ENCODE peak calls at places on chromosome 4, in eight cellular contexts. One of them, this sample, is unnamed. For H3K9me2, the result is how much of the 10 kb centered on the place peaks cover.

GRCh38 chr4:128573781-128574508 is 235.6 kb upstream of the JADE1 start:
- DNase-seq in MM.1S: no peak
- DNase-seq in SK-N-SH: no peak
- DNase-seq in HCT116: no peak
- DNase-seq in GM23248: peak
- DNase-seq in GM23338: peak
- DNase-seq in hepatocyte: peak
- DNase-seq in PC-3: peak
- DNase-seq in this sample: no peak

GRCh38 chr4:184357783-184358182 is 116.6 kb downstream of the IRF2 start:
- DNase-seq in GM23338: no peak
- DNase-seq in GM23248: no peak
- DNase-seq in PC-3: no peak
- DNase-seq in MM.1S: no peak
- DNase-seq in SK-N-SH: no peak
- DNase-seq in hepatocyte: no peak
- DNase-seq in HCT116: no peak
- DNase-seq in this sample: no peak

GRCh38 chr4:6926681-6927478 is 17.3 kb downstream of the TBC1D14 start:
- DNase-seq in HCT116: no peak
- DNase-seq in GM23338: no peak
- DNase-seq in PC-3: no peak
- DNase-seq in hepatocyte: peak
- DNase-seq in SK-N-SH: no peak
- DNase-seq in MM.1S: no peak
- DNase-seq in GM23248: no peak
- DNase-seq in this sample: no peak

GRCh38 chr4:57668621-57669020 is 558.4 kb upstream of the IGFBP7 start:
- DNase-seq in GM23248: no peak
- DNase-seq in MM.1S: no peak
- DNase-seq in SK-N-SH: no peak
- DNase-seq in PC-3: no peak
- DNase-seq in HCT116: no peak
- DNase-seq in GM23338: peak
- DNase-seq in hepatocyte: peak
- DNase-seq in this sample: no peak

GRCh38 chr4:87375719-87376291 is 15.2 kb downstream of the HSD17B11 start:
- DNase-seq in MM.1S: peak
- DNase-seq in HCT116: peak
- DNase-seq in GM23248: peak
- DNase-seq in SK-N-SH: peak
- DNase-seq in hepatocyte: peak
- DNase-seq in GM23338: peak
- DNase-seq in PC-3: peak
- DNase-seq in this sample: peak

GRCh38 chr4:13988347-13989265 is 361.1 kb upstream of the BOD1L1 start:
- DNase-seq in HCT116: no peak
- DNase-seq in SK-N-SH: no peak
- DNase-seq in GM23338: no peak
- DNase-seq in GM23248: peak
- DNase-seq in PC-3: peak
- DNase-seq in hepatocyte: peak
- DNase-seq in MM.1S: no peak
- DNase-seq in this sample: no peak

GRCh38 chr4:141548791-141549190 is 87.6 kb upstream of the IL15 start:
- DNase-seq in SK-N-SH: no peak
- DNase-seq in MM.1S: no peak
- DNase-seq in GM23248: peak
- DNase-seq in hepatocyte: no peak
- DNase-seq in GM23338: no peak
- DNase-seq in HCT116: no peak
- DNase-seq in PC-3: no peak
- DNase-seq in this sample: no peak

GRCh38 chr4:36609631-36610030 is 328.2 kb downstream of the DTHD1 start:
- DNase-seq in MM.1S: no peak
- DNase-seq in hepatocyte: no peak
- DNase-seq in HCT116: no peak
- DNase-seq in SK-N-SH: no peak
- DNase-seq in GM23338: no peak
- DNase-seq in PC-3: no peak
- DNase-seq in GM23248: no peak
- DNase-seq in this sample: no peak

GRCh38 chr4:73620115-73620792 is at the start of gene RASSF6:
- DNase-seq in PC-3: peak
- DNase-seq in GM23248: no peak
- DNase-seq in SK-N-SH: no peak
- DNase-seq in HCT116: peak
- DNase-seq in MM.1S: peak
- DNase-seq in hepatocyte: peak
- DNase-seq in GM23338: peak
- DNase-seq in this sample: peak

GRCh38 chr4:40939826-40940225 is 190.1 kb downstream of the NSUN7 start:
- DNase-seq in GM23338: no peak
- DNase-seq in MM.1S: no peak
- DNase-seq in SK-N-SH: no peak
- DNase-seq in GM23248: no peak
- DNase-seq in PC-3: no peak
- DNase-seq in hepatocyte: no peak
- DNase-seq in HCT116: no peak
- DNase-seq in this sample: no peak

GRCh38 chr4:40940764-40941163 is 191.0 kb downstream of the NSUN7 start:
- DNase-seq in GM23248: no peak
- DNase-seq in HCT116: no peak
- DNase-seq in GM23338: no peak
- DNase-seq in hepatocyte: no peak
- DNase-seq in SK-N-SH: no peak
- DNase-seq in MM.1S: no peak
- DNase-seq in PC-3: no peak
- DNase-seq in this sample: no peak

GRCh38 chr4:40934671-40935070 is 184.9 kb downstream of the NSUN7 start:
- DNase-seq in PC-3: no peak
- DNase-seq in MM.1S: no peak
- DNase-seq in HCT116: no peak
- DNase-seq in GM23338: peak
- DNase-seq in GM23248: no peak
- DNase-seq in hepatocyte: no peak
- DNase-seq in SK-N-SH: no peak
- DNase-seq in this sample: no peak

GRCh38 chr4:40937140-40937725 is 187.5 kb downstream of the NSUN7 start:
- DNase-seq in PC-3: no peak
- DNase-seq in SK-N-SH: no peak
- DNase-seq in MM.1S: no peak
- DNase-seq in HCT116: no peak
- DNase-seq in GM23248: no peak
- DNase-seq in GM23338: no peak
- DNase-seq in hepatocyte: no peak
- DNase-seq in this sample: no peak

DNA sequence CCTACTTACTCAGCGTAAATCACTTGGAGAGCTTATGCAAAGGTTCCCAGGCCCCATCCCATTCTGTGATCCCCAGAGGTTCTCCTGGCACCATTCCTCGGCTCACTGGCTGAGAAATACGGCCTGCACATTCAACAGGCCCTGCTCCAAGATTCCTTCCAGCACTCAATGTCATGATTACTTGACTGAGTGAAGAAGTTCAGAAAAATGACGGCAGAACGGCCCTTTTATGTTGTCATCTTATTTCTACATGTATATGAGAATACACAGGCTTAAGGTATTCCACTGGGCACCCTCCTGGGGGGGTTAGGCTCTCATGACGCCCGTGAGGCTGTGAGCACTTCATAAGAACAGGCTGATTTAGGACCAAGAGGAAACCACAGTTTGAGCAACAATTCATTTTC is 190.6 kb downstream of the NSUN7 start:
- DNase-seq in GM23248: peak
- DNase-seq in SK-N-SH: no peak
- DNase-seq in PC-3: no peak
- DNase-seq in HCT116: no peak
- DNase-seq in GM23338: no peak
- DNase-seq in MM.1S: no peak
- DNase-seq in hepatocyte: no peak
- DNase-seq in this sample: no peak
- H3K9me2 ChIP-seq in GM23248: under half
- H3K9me2 ChIP-seq in SK-N-SH: under half
- H3K9me2 ChIP-seq in PC-3: under half
- H3K9me2 ChIP-seq in HCT116: under half
- H3K9me2 ChIP-seq in GM23338: under half
- H3K9me2 ChIP-seq in MM.1S: under half
- H3K9me2 ChIP-seq in hepatocyte: under half
- H3K9me2 ChIP-seq in this sample: under half

GRCh38 chr4:18105023-18106011 is 83.8 kb upstream of the LCORL start:
- DNase-seq in PC-3: peak
- DNase-seq in hepatocyte: no peak
- DNase-seq in HCT116: no peak
- DNase-seq in MM.1S: peak
- DNase-seq in GM23338: no peak
- DNase-seq in SK-N-SH: no peak
- DNase-seq in GM23248: no peak
- DNase-seq in this sample: no peak
- H3K27ac ChIP-seq in PC-3: no peak
- H3K27ac ChIP-seq in hepatocyte: no peak
- H3K27ac ChIP-seq in HCT116: no peak
- H3K27ac ChIP-seq in MM.1S: no peak
- H3K27ac ChIP-seq in GM23338: no peak
- H3K27ac ChIP-seq in SK-N-SH: no peak
- H3K27ac ChIP-seq in GM23248: no peak
- H3K27ac ChIP-seq in this sample: no peak

DNA sequence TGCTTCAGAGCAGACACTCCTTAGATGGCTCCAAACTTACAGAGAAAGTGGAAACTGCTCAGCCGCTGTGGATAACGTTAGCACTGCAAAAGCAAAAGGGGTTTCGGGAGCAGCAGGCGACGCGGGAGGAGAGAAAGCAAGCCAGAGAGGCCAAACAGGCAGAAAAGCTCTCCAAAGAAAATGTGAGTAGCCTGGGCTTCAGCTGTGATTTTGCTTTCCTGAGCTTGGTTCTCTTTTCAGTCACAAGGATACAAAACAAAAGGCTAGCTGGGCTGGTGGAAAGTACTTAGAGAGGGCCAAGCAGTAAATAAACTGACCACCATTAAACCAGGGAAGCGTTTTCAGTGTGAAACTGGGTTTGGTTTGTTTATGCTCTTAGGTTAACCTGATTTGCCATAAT is 63.9 kb downstream of the AASDH start:
- DNase-seq in PC-3: no peak
- DNase-seq in MM.1S: no peak
- DNase-seq in HCT116: no peak
- DNase-seq in hepatocyte: no peak
- DNase-seq in SK-N-SH: no peak
- DNase-seq in GM23338: no peak
- DNase-seq in GM23248: no peak
- DNase-seq in this sample: no peak
- TF ChIP-seq EZH2phosphoT487 in PC-3: no peak
- TF ChIP-seq EZH2phosphoT487 in MM.1S: no peak
- TF ChIP-seq EZH2phosphoT487 in HCT116: no peak
- TF ChIP-seq EZH2phosphoT487 in hepatocyte: no peak
- TF ChIP-seq EZH2phosphoT487 in SK-N-SH: no peak
- TF ChIP-seq EZH2phosphoT487 in GM23338: no peak
- TF ChIP-seq EZH2phosphoT487 in GM23248: no peak
- TF ChIP-seq EZH2phosphoT487 in this sample: no peak

GRCh38 chr4:94827481-94828110 is 69.8 kb downstream of the BMPR1B start:
- DNase-seq in SK-N-SH: no peak
- DNase-seq in PC-3: peak
- DNase-seq in GM23338: no peak
- DNase-seq in hepatocyte: peak
- DNase-seq in MM.1S: no peak
- DNase-seq in HCT116: peak
- DNase-seq in GM23248: peak
- DNase-seq in this sample: no peak

GRCh38 chr4:94826206-94826605 is 68.5 kb downstream of the BMPR1B start:
- DNase-seq in MM.1S: no peak
- DNase-seq in SK-N-SH: no peak
- DNase-seq in HCT116: no peak
- DNase-seq in GM23248: no peak
- DNase-seq in GM23338: no peak
- DNase-seq in PC-3: no peak
- DNase-seq in hepatocyte: no peak
- DNase-seq in this sample: no peak

GRCh38 chr4:94833394-94833793 is 75.6 kb downstream of the BMPR1B start:
- DNase-seq in MM.1S: no peak
- DNase-seq in HCT116: no peak
- DNase-seq in hepatocyte: no peak
- DNase-seq in PC-3: no peak
- DNase-seq in GM23338: no peak
- DNase-seq in GM23248: no peak
- DNase-seq in SK-N-SH: no peak
- DNase-seq in this sample: no peak

GRCh38 chr4:94831607-94832006 is 73.9 kb downstream of the BMPR1B start:
- DNase-seq in GM23338: no peak
- DNase-seq in GM23248: no peak
- DNase-seq in hepatocyte: no peak
- DNase-seq in PC-3: no peak
- DNase-seq in HCT116: no peak
- DNase-seq in SK-N-SH: no peak
- DNase-seq in MM.1S: no peak
- DNase-seq in this sample: no peak

DNA sequence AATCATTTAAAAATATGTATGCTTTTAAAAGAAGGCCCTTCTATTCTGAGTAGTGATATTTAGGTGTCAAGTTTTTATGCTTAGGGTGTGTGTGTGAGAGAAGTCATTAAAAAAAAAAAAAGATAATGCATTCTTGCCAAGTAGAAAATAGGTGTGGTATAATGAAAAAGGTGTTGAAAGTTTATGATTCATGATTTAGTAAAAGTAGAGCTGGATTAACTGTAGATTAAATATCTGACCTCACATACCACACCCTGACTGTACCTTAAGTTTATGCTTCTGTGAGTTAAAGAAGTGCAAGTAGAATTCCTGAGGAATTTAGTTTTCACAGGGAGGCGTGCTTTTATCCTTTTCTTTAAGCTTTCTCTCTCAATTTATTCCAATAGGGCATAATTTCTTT is 71.1 kb downstream of the BMPR1B start:
- DNase-seq in SK-N-SH: no peak
- DNase-seq in HCT116: no peak
- DNase-seq in GM23338: no peak
- DNase-seq in GM23248: no peak
- DNase-seq in MM.1S: no peak
- DNase-seq in PC-3: no peak
- DNase-seq in hepatocyte: no peak
- DNase-seq in this sample: no peak
- H3K9me2 ChIP-seq in SK-N-SH: under half
- H3K9me2 ChIP-seq in HCT116: under half
- H3K9me2 ChIP-seq in GM23338: under half
- H3K9me2 ChIP-seq in GM23248: under half
- H3K9me2 ChIP-seq in MM.1S: under half
- H3K9me2 ChIP-seq in PC-3: under half
- H3K9me2 ChIP-seq in hepatocyte: under half
- H3K9me2 ChIP-seq in this sample: under half

DNA sequence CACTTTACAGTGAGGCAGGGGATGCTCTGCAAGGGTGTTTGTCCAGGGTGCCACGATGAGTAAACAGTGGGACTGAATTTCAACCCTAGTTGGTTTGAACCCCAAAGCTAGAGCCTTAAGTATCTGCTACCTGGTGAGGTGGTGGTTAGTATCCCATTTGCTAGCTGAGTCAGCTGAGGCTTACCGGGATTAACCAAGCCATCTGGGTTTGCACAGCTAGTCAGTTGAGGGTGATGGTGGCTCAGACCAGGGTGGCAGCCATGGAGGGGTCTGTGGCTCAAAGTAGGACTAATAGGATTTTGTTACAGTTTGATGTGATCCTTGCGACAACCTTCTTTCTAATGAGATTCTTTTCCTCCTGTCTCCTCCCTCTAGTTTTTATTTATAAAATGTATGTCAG is 1.9 kb downstream of the EVC start:
- DNase-seq in GM23338: no peak
- DNase-seq in PC-3: no peak
- DNase-seq in SK-N-SH: no peak
- DNase-seq in MM.1S: no peak
- DNase-seq in GM23248: peak
- DNase-seq in hepatocyte: no peak
- DNase-seq in HCT116: no peak
- DNase-seq in this sample: no peak
- H3K27ac ChIP-seq in GM23338: no peak
- H3K27ac ChIP-seq in PC-3: peak
- H3K27ac ChIP-seq in SK-N-SH: no peak
- H3K27ac ChIP-seq in MM.1S: peak
- H3K27ac ChIP-seq in GM23248: peak
- H3K27ac ChIP-seq in hepatocyte: no peak
- H3K27ac ChIP-seq in HCT116: no peak
- H3K27ac ChIP-seq in this sample: no peak

This sample was measured in OCI-LY7.